ENCODE peak calls at places on chromosomes 11 and 22, in seven cellular contexts. B, R, Y, W, A, U and M are unnamed samples.

GRCh38 chr22:39475902-39476301 is 19.1 kb downstream of the MGAT3 start:
- DNase-seq in B (no peak), R (no peak), Y (no peak), W (no peak), A (no peak), U (no peak), M (no peak)

GRCh38 chr11:35629914-35630313 is 11.7 kb downstream of the FJX1 start:
- DNase-seq in B (no peak), R (no peak), Y (peak; percentile 96), W (no peak), A (no peak), U (no peak), M (peak; percentile 99)

GRCh38 chr22:23315341-23315917 is 135.1 kb downstream of the BCR start:
- DNase-seq in B (no peak), R (peak; percentile 24), Y (peak; percentile 62), W (peak; percentile 26), A (peak; percentile 40), U (peak; percentile 23), M (peak; percentile 59)

GRCh38 chr11:9313648-9314290 is 624 bp downstream of the TMEM41B start:
- DNase-seq in B (no peak), R (peak; percentile 21), Y (peak; percentile 17), W (peak; percentile 15), A (no peak), U (no peak), M (peak; percentile 6)

GRCh38 chr11:131609317-131609716 is 238.9 kb downstream of the NTM start:
- DNase-seq in B (no peak), R (no peak), Y (peak; percentile 78), W (no peak), A (no peak), U (no peak), M (peak; percentile 47)

GRCh38 chr11:32421992-32422391 is 13.3 kb downstream of the WT1 start:
- DNase-seq in B (no peak), R (no peak), Y (peak; percentile 63), W (no peak), A (no peak), U (no peak), M (peak; percentile 27)

GRCh38 chr22:38315801-38316339 is 1.4 kb downstream of the CSNK1E start:
- DNase-seq in B (no peak), R (no peak), Y (peak; percentile 17), W (peak; percentile 57), A (no peak), U (no peak), M (no peak)

GRCh38 chr22:27537481-27537891 is 264.1 kb downstream of the MN1 start:
- DNase-seq in B (no peak), R (no peak), Y (no peak), W (no peak), A (no peak), U (no peak), M (no peak)

GRCh38 chr11:64318694-64319420 is 936 bp downstream of the PRDX5 start:
- DNase-seq in B (no peak), R (no peak), Y (no peak), W (no peak), A (no peak), U (no peak), M (no peak)

GRCh38 chr22:49748514-49748913 is 79.2 kb downstream of the BRD1 start:
- DNase-seq in B (peak; percentile 65), R (no peak), Y (no peak), W (no peak), A (no peak), U (no peak), M (no peak)

GRCh38 chr22:43002198-43002577 is 12.8 kb downstream of the PACSIN2 start:
- DNase-seq in B (no peak), R (no peak), Y (peak; percentile 78), W (no peak), A (no peak), U (no peak), M (peak; percentile 61)

GRCh38 chr11:130677486-130678153 is 229.2 kb downstream of the ADAMTS15 start:
- DNase-seq in B (no peak), R (no peak), Y (peak; percentile 95), W (no peak), A (no peak), U (no peak), M (peak; percentile 88)

GRCh38 chr11:14357843-14358728 is 897 bp downstream of the RRAS2 start:
- DNase-seq in B (peak; percentile 79), R (peak; percentile 11), Y (peak; percentile 65), W (peak; percentile 26), A (no peak), U (no peak), M (peak; percentile 59)

GRCh38 chr11:9082575-9082974 is 8.8 kb downstream of the SCUBE2 start:
- DNase-seq in B (no peak), R (no peak), Y (no peak), W (no peak), A (no peak), U (no peak), M (no peak)